ENCODE peak calls at places on chromosomes 16 and 17, in six cellular contexts. V, U, D, J, M and E are unnamed samples.

GRCh38 chr17:28949185-28950016 is 1.9 kb downstream of the PHF12 start:
- DNase-seq in U (peak), M (no peak), V (peak), J (peak), D (no peak), E (peak)

GRCh38 chr17:66228887-66229782 is at the start of gene APOH:
- DNase-seq in M (no peak), D (no peak), U (no peak), J (no peak), V (no peak), E (no peak)

GRCh38 chr17:68600123-68600880 is 865 bp downstream of the FAM20A start:
- DNase-seq in D (no peak), V (no peak), U (peak), M (no peak), J (peak), E (no peak)

GRCh38 chr17:64009571-64010402 is 10.6 kb downstream of the ICAM2 start:
- DNase-seq in M (peak), U (peak), V (no peak), J (no peak), D (no peak), E (no peak)

GRCh38 chr17:2177235-2177811 is 122.4 kb downstream of the HIC1 start:
- DNase-seq in D (no peak), J (no peak), V (no peak), M (peak), U (no peak), E (no peak)

GRCh38 chr17:3557768-3558583 is at the start of gene TRPV3:
- DNase-seq in U (peak), J (no peak), M (no peak), V (peak), D (no peak), E (peak)

GRCh38 chr16:55901756-55902155 is 26.6 kb upstream of the CES5A start:
- DNase-seq in V (no peak), J (no peak), U (no peak), D (no peak), M (no peak), E (no peak)

GRCh38 chr17:27846042-27846655 is 45.8 kb upstream of the NOS2 start:
- DNase-seq in D (no peak), U (peak), V (no peak), M (no peak), J (no peak), E (no peak)

GRCh38 chr16:89352091-89352681 is 134.7 kb downstream of the ZNF778 start:
- DNase-seq in D (no peak), J (no peak), V (no peak), U (no peak), M (no peak), E (no peak)

GRCh38 chr17:82913304-82914043 is 73.7 kb upstream of the ZNF750 start:
- DNase-seq in M (no peak), U (no peak), D (no peak), J (no peak), V (no peak), E (peak)

GRCh38 chr16:85927938-85928337 is 29.0 kb downstream of the IRF8 start:
- DNase-seq in J (no peak), U (no peak), M (no peak), V (no peak), D (no peak), E (no peak)

GRCh38 chr16:67668495-67669157 is 2.0 kb downstream of the C16orf86 start:
- DNase-seq in M (no peak), J (no peak), D (no peak), V (no peak), U (no peak), E (no peak)

GRCh38 chr16:67244387-67245188 is 2.7 kb downstream of the FHOD1 start:
- DNase-seq in J (no peak), M (peak), V (peak), U (peak), D (no peak), E (peak)

GRCh38 chr17:42067371-42068180 is 17.2 kb upstream of the C17orf113 start:
- DNase-seq in U (peak), V (peak), M (no peak), J (peak), D (no peak), E (peak)

GRCh38 chr17:48012151-48012520 is 25.5 kb downstream of the COPZ2 start:
- DNase-seq in D (no peak), J (peak), V (peak), M (no peak), U (peak), E (peak)

GRCh38 chr16:85347213-85347591 is 234.9 kb upstream of the CIBAR2 start:
- DNase-seq in M (no peak), J (no peak), V (peak), U (no peak), D (no peak), E (peak)

GRCh38 chr16:76386784-76387183 is 109.6 kb downstream of the CNTNAP4 start:
- DNase-seq in M (no peak), V (peak), J (no peak), D (no peak), U (no peak), E (no peak)

GRCh38 chr17:58665946-58666857 is 25.6 kb downstream of the TEX14 start:
- DNase-seq in D (no peak), M (no peak), V (no peak), J (no peak), U (no peak), E (no peak)

GRCh38 chr16:24189941-24190340 is 66.2 kb upstream of the CACNG3 start:
- DNase-seq in V (no peak), U (no peak), M (no peak), J (no peak), D (no peak), E (no peak)

GRCh38 chr16:383326-384020 is 1.7 kb upstream of the PGAP6 start:
- DNase-seq in D (no peak), M (no peak), V (no peak), J (no peak), U (peak), E (no peak)

GRCh38 chr16:25434061-25434460 is 176.4 kb upstream of the ZKSCAN2 start:
- DNase-seq in D (no peak), J (no peak), M (no peak), V (no peak), U (no peak), E (no peak)

GRCh38 chr17:56185491-56185890 is 32.2 kb downstream of the ANKFN1 start:
- DNase-seq in V (no peak), M (no peak), U (no peak), D (no peak), J (no peak), E (no peak)

GRCh38 chr17:76239538-76240274 is 587 bp downstream of the RNF157 start:
- DNase-seq in U (no peak), V (no peak), M (no peak), J (no peak), D (no peak), E (peak)

GRCh38 chr17:42023524-42024349 is 3.8 kb downstream of the NKIRAS2 start:
- DNase-seq in D (no peak), M (no peak), J (no peak), U (no peak), V (peak), E (peak)

GRCh38 chr16:56163089-56163488 is 28.2 kb upstream of the GNAO1 start:
- DNase-seq in V (no peak), M (no peak), D (no peak), U (no peak), J (no peak), E (no peak)

GRCh38 chr16:27489421-27489820 is 60.3 kb downstream of the GTF3C1 start:
- DNase-seq in M (no peak), U (no peak), J (no peak), D (no peak), V (no peak), E (no peak)

GRCh38 chr17:62321451-62321850 is 58.9 kb upstream of the EFCAB3 start:
- DNase-seq in D (no peak), U (no peak), M (peak), J (no peak), V (peak), E (no peak)

GRCh38 chr16:70745536-70746025 is 55.4 kb downstream of the VAC14 start:
- DNase-seq in D (no peak), J (no peak), M (no peak), U (no peak), V (no peak), E (no peak)

GRCh38 chr16:89999831-90000574 is 19.3 kb downstream of the DBNDD1 start:
- DNase-seq in D (no peak), M (no peak), V (no peak), U (no peak), J (no peak), E (no peak)

GRCh38 chr17:75551276-75551675 is 25.8 kb downstream of the LLGL2 start:
- DNase-seq in V (no peak), M (no peak), D (no peak), U (no peak), J (no peak), E (no peak)

GRCh38 chr17:42683407-42684031 is 1.2 kb downstream of the CNTNAP1 start:
- DNase-seq in D (no peak), J (no peak), U (no peak), M (no peak), V (peak), E (no peak)

GRCh38 chr17:75850928-75851692 is 4.0 kb downstream of the WBP2 start:
- DNase-seq in U (no peak), J (no peak), M (no peak), D (peak), V (no peak), E (no peak)

GRCh38 chr17:51016099-51016498 is 104.6 kb downstream of the SPAG9 start:
- DNase-seq in M (no peak), D (no peak), V (no peak), U (no peak), J (no peak), E (no peak)